ENCODE peak calls at places on chromosomes 5 and 9, in nine cellular contexts. C is HepG2, V is stomach, T is endothelial cell of umbilical vein, X is HCT116, O is H1, B is sigmoid colon, P is GM23338, Z is transverse colon. Y is an unnamed sample.

GRCh38 chr9:69397384-69398214 is 72.6 kb downstream of the ENTREP1 start:
- DNase-seq in T (no peak), O (no peak), X (no peak), P (no peak), Z (no peak), B (no peak), V (no peak), C (no peak), Y (no peak)

GRCh38 chr5:143386725-143387124 is 16.8 kb downstream of the NR3C1 start:
- DNase-seq in X (no peak), C (no peak), T (no peak), Z (no peak), O (no peak), P (no peak), B (no peak), V (no peak), Y (no peak)

GRCh38 chr5:131285637-131286399 is 22.0 kb downstream of the CDC42SE2 start:
- DNase-seq in X (no peak), O (no peak), T (no peak), V (no peak), B (no peak), Z (no peak), P (no peak), C (no peak), Y (no peak)

GRCh38 chr9:130039504-130040147 is 3.4 kb downstream of the FNBP1 start:
- DNase-seq in B (no peak), X (no peak), Z (no peak), O (no peak), P (peak; percentile 30), T (no peak), V (no peak), C (no peak), Y (no peak)

GRCh38 chr5:180804129-180804601 is 1.6 kb upstream of the MGAT1 start:
- DNase-seq in O (no peak), Z (no peak), P (no peak), V (no peak), C (no peak), T (no peak), X (no peak), B (peak; percentile 59), Y (no peak)

GRCh38 chr9:3628239-3628638 is 102.4 kb upstream of the RFX3 start:
- DNase-seq in O (no peak), C (no peak), V (no peak), B (no peak), X (no peak), T (no peak), P (no peak), Z (no peak), Y (no peak)

GRCh38 chr5:6812800-6813731 is 99.8 kb downstream of the TENT4A start:
- DNase-seq in B (no peak), C (no peak), T (no peak), V (peak; percentile 83), X (no peak), Z (peak; percentile 78), O (no peak), P (no peak), Y (peak; percentile 70)

GRCh38 chr9:35406183-35406959 is 83.5 kb upstream of the RUSC2 start:
- DNase-seq in T (no peak), V (peak; percentile 73), O (peak; percentile 80), C (no peak), B (no peak), P (peak; percentile 98), X (no peak), Z (peak; percentile 27), Y (no peak)

GRCh38 chr5:34657550-34657921 is 1.4 kb downstream of the RAI14 start:
- DNase-seq in T (peak; percentile 59), C (peak; percentile 16), V (no peak), P (peak; percentile 67), Z (peak; percentile 13), X (no peak), O (no peak), B (peak; percentile 68), Y (peak; percentile 88)

GRCh38 chr5:16957305-16958165 is 21.4 kb upstream of the MYO10 start:
- DNase-seq in O (no peak), V (no peak), B (no peak), Z (no peak), C (no peak), T (peak; percentile 89), P (no peak), X (no peak), Y (no peak)

GRCh38 chr5:135194573-135195266 is 160.7 kb upstream of the PITX1 start:
- DNase-seq in V (peak; percentile 15), O (no peak), B (peak; percentile 62), T (no peak), C (no peak), P (no peak), X (no peak), Z (no peak), Y (peak; percentile 86)
- H3K4me3 ChIP-seq in V (no peak overlapping the region), O (no peak overlapping the region), B (no peak overlapping the region), T (no peak overlapping the region), C (no peak overlapping the region), P (no peak overlapping the region), X (no peak overlapping the region), Z (no peak overlapping the region), Y (no peak overlapping the region)

GRCh38 chr9:125748511-125749099 is 1.4 kb downstream of the PBX3 start:
- DNase-seq in C (no peak), B (no peak), V (no peak), X (no peak), T (no peak), O (no peak), P (peak; percentile 39), Z (no peak), Y (no peak)
- H3K4me1 ChIP-seq in C (peaks cover 47% of the 10 kb centered on the region), B (peaks cover 32% of the 10 kb centered on the region), V (peaks cover 61% of the 10 kb centered on the region), X (peaks cover 30% of the 10 kb centered on the region), T (peaks cover 24% of the 10 kb centered on the region), O (peaks cover 4% of the 10 kb centered on the region), P (peaks cover 61% of the 10 kb centered on the region), Z (no peaks in the 10 kb centered on the region), Y (peaks cover 33% of the 10 kb centered on the region)

DNA sequence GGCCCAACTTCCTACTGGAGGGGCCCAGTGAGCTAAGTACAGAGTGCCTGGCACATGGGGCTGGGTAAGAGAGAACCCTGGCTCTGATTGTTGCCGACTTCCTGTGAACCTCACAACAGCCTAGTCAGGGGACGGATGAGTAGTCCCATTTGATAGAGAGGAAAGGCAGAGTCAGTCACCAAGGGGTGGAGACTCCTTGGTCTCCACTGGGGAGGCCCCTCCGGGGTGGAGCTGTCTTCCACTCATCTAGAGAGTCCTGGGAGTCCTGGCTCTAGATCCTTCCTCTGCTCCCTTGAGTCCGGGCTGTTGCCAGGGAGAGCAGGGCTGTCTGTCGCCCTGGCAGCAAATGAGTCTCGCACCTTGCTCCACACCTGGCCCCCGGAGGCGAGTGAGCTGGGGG is 8.0 kb downstream of the GRK6 start:
- DNase-seq in B (no peak), V (no peak), Z (no peak), P (no peak), X (no peak), T (no peak), O (no peak), C (no peak), Y (no peak)
- TF ChIP-seq POLR2AphosphoS5 in B (no peak), V (no peak), Z (no peak), P (no peak), X (peak; percentile 33), T (no peak), O (no peak), C (no peak), Y (no peak)

GRCh38 chr5:150508828-150509227 is 897 bp downstream of the NDST1 start:
- DNase-seq in O (no peak), Z (no peak), C (no peak), P (no peak), V (no peak), B (no peak), X (no peak), T (no peak), Y (no peak)

GRCh38 chr5:150508021-150508640 is at the start of gene NDST1:
- DNase-seq in X (no peak), O (no peak), Z (no peak), V (no peak), C (no peak), T (no peak), B (no peak), P (no peak), Y (no peak)

GRCh38 chr5:150506571-150507282 is 1.2 kb upstream of the NDST1 start:
- DNase-seq in B (no peak), O (no peak), T (no peak), P (no peak), X (no peak), C (no peak), Z (no peak), V (no peak), Y (no peak)

GRCh38 chr5:150505816-150506215 is 2.1 kb upstream of the NDST1 start:
- DNase-seq in B (no peak), P (no peak), C (no peak), Z (no peak), X (no peak), T (no peak), V (no peak), O (no peak), Y (no peak)

GRCh38 chr5:150507283-150508020 is 479 bp upstream of the NDST1 start:
- DNase-seq in Z (peak; percentile 79), T (no peak), C (no peak), O (no peak), P (no peak), V (peak; percentile 40), X (no peak), B (no peak), Y (no peak)
- H3K4me3 ChIP-seq in Z (no peak overlapping the region), T (no peak overlapping the region), C (no peak overlapping the region), O (no peak overlapping the region), P (no peak overlapping the region), V (no peak overlapping the region), X (no peak overlapping the region), B (no peak overlapping the region), Y (no peak overlapping the region)

Y was measured in vagina.